ENCODE peak calls at places on chromosomes 13 and 19, in five cellular contexts. A, K, V, O and G are unnamed samples.

GRCh38 chr13:25732146-25732865 is 319.5 kb downstream of the SHISA2 start:
- DNase-seq in A (no peak), K (no peak), V (no peak), O (no peak), G (no peak)

GRCh38 chr13:112962911-112963625 is 5.9 kb upstream of the MCF2L start:
- DNase-seq in A (no peak), K (no peak), V (no peak), O (no peak), G (no peak)

GRCh38 chr13:44013666-44014291 is 134.1 kb downstream of the LACC1 start:
- DNase-seq in A (no peak), K (no peak), V (peak), O (no peak), G (peak)

GRCh38 chr19:55089279-55089944 is 13.7 kb downstream of the EPS8L1 start:
- DNase-seq in A (no peak), K (no peak), V (no peak), O (no peak), G (no peak)

GRCh38 chr13:109704771-109705628 is 81.4 kb downstream of the IRS2 start:
- DNase-seq in A (no peak), K (no peak), V (no peak), O (no peak), G (no peak)

GRCh38 chr13:43758834-43759233 is 27.9 kb downstream of the ENOX1 start:
- DNase-seq in A (no peak), K (no peak), V (no peak), O (no peak), G (no peak)

GRCh38 chr19:42942187-42942789 is 5.3 kb upstream of the PSG7 start:
- DNase-seq in A (no peak), K (no peak), V (no peak), O (no peak), G (no peak)

GRCh38 chr13:88887045-88887662 is 1216.0 kb downstream of the SLITRK5 start:
- DNase-seq in A (no peak), K (no peak), V (no peak), O (no peak), G (no peak)

GRCh38 chr13:33328691-33329090 is 43.1 kb upstream of the STARD13 start:
- DNase-seq in A (no peak), K (no peak), V (no peak), O (no peak), G (no peak)